ENCODE peak calls at places on chromosome 7, in seven cellular contexts. One of them, this sample, is unnamed.

GRCh38 chr7:40680657-40681056 is 545.9 kb downstream of the SUGCT start:
- DNase-seq in IMR-90: no peak
- DNase-seq in trophoblast cell: peak; percentile 52
- DNase-seq in H9: no peak
- DNase-seq in H1: no peak
- DNase-seq in mesendoderm: peak; percentile 79
- DNase-seq in neuronal stem cell: peak; percentile 9
- DNase-seq in this sample: no peak

GRCh38 chr7:46847126-46847525 is 734.8 kb downstream of the TNS3 start:
- DNase-seq in mesendoderm: no peak
- DNase-seq in IMR-90: peak; percentile 26
- DNase-seq in neuronal stem cell: no peak
- DNase-seq in H1: no peak
- DNase-seq in H9: no peak
- DNase-seq in trophoblast cell: no peak
- DNase-seq in this sample: peak; percentile 43

GRCh38 chr7:141354251-141354650 is 197.0 kb upstream of the AGK start:
- DNase-seq in trophoblast cell: no peak
- DNase-seq in H9: no peak
- DNase-seq in IMR-90: peak; percentile 8
- DNase-seq in H1: no peak
- DNase-seq in mesendoderm: no peak
- DNase-seq in neuronal stem cell: no peak
- DNase-seq in this sample: no peak

GRCh38 chr7:77454802-77455201 is 38.7 kb upstream of the GSAP start:
- DNase-seq in IMR-90: no peak
- DNase-seq in trophoblast cell: no peak
- DNase-seq in H9: no peak
- DNase-seq in H1: no peak
- DNase-seq in mesendoderm: no peak
- DNase-seq in neuronal stem cell: no peak
- DNase-seq in this sample: peak; percentile 19

GRCh38 chr7:14385074-14385473 is 395.6 kb upstream of the ETV1 start:
- DNase-seq in trophoblast cell: no peak
- DNase-seq in neuronal stem cell: no peak
- DNase-seq in mesendoderm: no peak
- DNase-seq in H9: no peak
- DNase-seq in IMR-90: peak; percentile 34
- DNase-seq in H1: no peak
- DNase-seq in this sample: no peak

GRCh38 chr7:30254717-30255095 is 29.7 kb upstream of the ZNRF2 start:
- DNase-seq in IMR-90: no peak
- DNase-seq in H1: no peak
- DNase-seq in H9: no peak
- DNase-seq in neuronal stem cell: no peak
- DNase-seq in mesendoderm: no peak
- DNase-seq in trophoblast cell: no peak
- DNase-seq in this sample: no peak

GRCh38 chr7:113404245-113404644 is 285.9 kb upstream of the SMIM30 start:
- DNase-seq in neuronal stem cell: peak; percentile 18
- DNase-seq in H9: peak; percentile 35
- DNase-seq in mesendoderm: peak; percentile 65
- DNase-seq in trophoblast cell: peak; percentile 39
- DNase-seq in IMR-90: no peak
- DNase-seq in H1: peak; percentile 13
- DNase-seq in this sample: no peak

GRCh38 chr7:137287651-137288258 is 55.8 kb downstream of the PTN start:
- DNase-seq in H9: no peak
- DNase-seq in IMR-90: peak; percentile 12
- DNase-seq in mesendoderm: peak; percentile 24
- DNase-seq in neuronal stem cell: no peak
- DNase-seq in H1: no peak
- DNase-seq in trophoblast cell: peak; percentile 23
- DNase-seq in this sample: peak; percentile 9

GRCh38 chr7:12923971-12924370 is 236.5 kb downstream of the ARL4A start:
- DNase-seq in neuronal stem cell: no peak
- DNase-seq in mesendoderm: peak; percentile 24
- DNase-seq in trophoblast cell: peak; percentile 94
- DNase-seq in H1: no peak
- DNase-seq in IMR-90: peak; percentile 10
- DNase-seq in H9: no peak
- DNase-seq in this sample: no peak

GRCh38 chr7:139976838-139977656 is 85.7 kb downstream of the PARP12 start:
- DNase-seq in H1: no peak
- DNase-seq in neuronal stem cell: no peak
- DNase-seq in mesendoderm: no peak
- DNase-seq in H9: no peak
- DNase-seq in IMR-90: no peak
- DNase-seq in trophoblast cell: no peak
- DNase-seq in this sample: no peak

GRCh38 chr7:117273325-117274292 is 49.2 kb downstream of the WNT2 start:
- DNase-seq in trophoblast cell: peak; percentile 7
- DNase-seq in IMR-90: no peak
- DNase-seq in H1: no peak
- DNase-seq in H9: no peak
- DNase-seq in mesendoderm: no peak
- DNase-seq in neuronal stem cell: no peak
- DNase-seq in this sample: no peak

GRCh38 chr7:102132209-102132752 is 154.4 kb upstream of the SH2B2 start:
- DNase-seq in H1: no peak
- DNase-seq in mesendoderm: no peak
- DNase-seq in trophoblast cell: peak; percentile 89
- DNase-seq in H9: no peak
- DNase-seq in IMR-90: no peak
- DNase-seq in neuronal stem cell: no peak
- DNase-seq in this sample: no peak

GRCh38 chr7:13414661-13415105 is 574.8 kb downstream of the ETV1 start:
- DNase-seq in H1: no peak
- DNase-seq in neuronal stem cell: no peak
- DNase-seq in mesendoderm: peak; percentile 1
- DNase-seq in H9: no peak
- DNase-seq in IMR-90: no peak
- DNase-seq in trophoblast cell: no peak
- DNase-seq in this sample: no peak

GRCh38 chr7:3537210-3537875 is 236.3 kb downstream of the SDK1 start:
- DNase-seq in trophoblast cell: no peak
- DNase-seq in IMR-90: peak; percentile 80
- DNase-seq in mesendoderm: no peak
- DNase-seq in neuronal stem cell: no peak
- DNase-seq in H9: no peak
- DNase-seq in H1: no peak
- DNase-seq in this sample: peak; percentile 66

GRCh38 chr7:151785681-151785965 is 91.3 kb downstream of the PRKAG2 start:
- DNase-seq in mesendoderm: no peak
- DNase-seq in IMR-90: no peak
- DNase-seq in trophoblast cell: no peak
- DNase-seq in neuronal stem cell: no peak
- DNase-seq in H1: no peak
- DNase-seq in H9: no peak
- DNase-seq in this sample: no peak

GRCh38 chr7:128425851-128426250 is 16.1 kb upstream of the IMPDH1 start:
- DNase-seq in H9: peak; percentile 74
- DNase-seq in neuronal stem cell: peak; percentile 69
- DNase-seq in mesendoderm: peak; percentile 70
- DNase-seq in H1: no peak
- DNase-seq in trophoblast cell: peak; percentile 83
- DNase-seq in IMR-90: peak; percentile 52
- DNase-seq in this sample: peak; percentile 63

GRCh38 chr7:49660976-49661375 is 112.5 kb upstream of the VWC2 start:
- DNase-seq in neuronal stem cell: no peak
- DNase-seq in trophoblast cell: no peak
- DNase-seq in H1: no peak
- DNase-seq in mesendoderm: no peak
- DNase-seq in H9: no peak
- DNase-seq in IMR-90: no peak
- DNase-seq in this sample: no peak
- H2BK5ac ChIP-seq in neuronal stem cell: no peak overlapping the region
- H2BK5ac ChIP-seq in trophoblast cell: no peak overlapping the region
- H2BK5ac ChIP-seq in H1: no peak overlapping the region
- H2BK5ac ChIP-seq in mesendoderm: no peak overlapping the region
- H2BK5ac ChIP-seq in H9: no peak overlapping the region
- H2BK5ac ChIP-seq in IMR-90: no peak overlapping the region
- H2BK5ac ChIP-seq in this sample: no peak overlapping the region

GRCh38 chr7:150553163-150553562 is 14.0 kb upstream of the GIMAP4 start:
- DNase-seq in trophoblast cell: no peak
- DNase-seq in H9: no peak
- DNase-seq in IMR-90: no peak
- DNase-seq in H1: no peak
- DNase-seq in neuronal stem cell: no peak
- DNase-seq in mesendoderm: no peak
- DNase-seq in this sample: no peak

GRCh38 chr7:150560486-150560885 is 6.7 kb upstream of the GIMAP4 start:
- DNase-seq in IMR-90: no peak
- DNase-seq in H9: no peak
- DNase-seq in trophoblast cell: no peak
- DNase-seq in H1: no peak
- DNase-seq in mesendoderm: no peak
- DNase-seq in neuronal stem cell: no peak
- DNase-seq in this sample: no peak

GRCh38 chr7:150556521-150557138 is 10.6 kb upstream of the GIMAP4 start:
- DNase-seq in H1: no peak
- DNase-seq in neuronal stem cell: no peak
- DNase-seq in mesendoderm: no peak
- DNase-seq in IMR-90: no peak
- DNase-seq in trophoblast cell: no peak
- DNase-seq in H9: no peak
- DNase-seq in this sample: no peak
- H2BK5ac ChIP-seq in H1: no peak overlapping the region
- H2BK5ac ChIP-seq in neuronal stem cell: no peak overlapping the region
- H2BK5ac ChIP-seq in mesendoderm: no peak overlapping the region
- H2BK5ac ChIP-seq in IMR-90: no peak overlapping the region
- H2BK5ac ChIP-seq in trophoblast cell: no peak overlapping the region
- H2BK5ac ChIP-seq in H9: no peak overlapping the region
- H2BK5ac ChIP-seq in this sample: no peak overlapping the region

GRCh38 chr7:39458346-39458745 is 107.9 kb upstream of the YAE1 start:
- DNase-seq in H1: no peak
- DNase-seq in H9: no peak
- DNase-seq in mesendoderm: no peak
- DNase-seq in neuronal stem cell: no peak
- DNase-seq in trophoblast cell: peak; percentile 22
- DNase-seq in IMR-90: no peak
- DNase-seq in this sample: no peak
- H2BK5ac ChIP-seq in H1: no peak overlapping the region
- H2BK5ac ChIP-seq in H9: no peak overlapping the region
- H2BK5ac ChIP-seq in mesendoderm: no peak overlapping the region
- H2BK5ac ChIP-seq in neuronal stem cell: no peak overlapping the region
- H2BK5ac ChIP-seq in trophoblast cell: no peak overlapping the region
- H2BK5ac ChIP-seq in IMR-90: no peak overlapping the region
- H2BK5ac ChIP-seq in this sample: no peak overlapping the region

DNA sequence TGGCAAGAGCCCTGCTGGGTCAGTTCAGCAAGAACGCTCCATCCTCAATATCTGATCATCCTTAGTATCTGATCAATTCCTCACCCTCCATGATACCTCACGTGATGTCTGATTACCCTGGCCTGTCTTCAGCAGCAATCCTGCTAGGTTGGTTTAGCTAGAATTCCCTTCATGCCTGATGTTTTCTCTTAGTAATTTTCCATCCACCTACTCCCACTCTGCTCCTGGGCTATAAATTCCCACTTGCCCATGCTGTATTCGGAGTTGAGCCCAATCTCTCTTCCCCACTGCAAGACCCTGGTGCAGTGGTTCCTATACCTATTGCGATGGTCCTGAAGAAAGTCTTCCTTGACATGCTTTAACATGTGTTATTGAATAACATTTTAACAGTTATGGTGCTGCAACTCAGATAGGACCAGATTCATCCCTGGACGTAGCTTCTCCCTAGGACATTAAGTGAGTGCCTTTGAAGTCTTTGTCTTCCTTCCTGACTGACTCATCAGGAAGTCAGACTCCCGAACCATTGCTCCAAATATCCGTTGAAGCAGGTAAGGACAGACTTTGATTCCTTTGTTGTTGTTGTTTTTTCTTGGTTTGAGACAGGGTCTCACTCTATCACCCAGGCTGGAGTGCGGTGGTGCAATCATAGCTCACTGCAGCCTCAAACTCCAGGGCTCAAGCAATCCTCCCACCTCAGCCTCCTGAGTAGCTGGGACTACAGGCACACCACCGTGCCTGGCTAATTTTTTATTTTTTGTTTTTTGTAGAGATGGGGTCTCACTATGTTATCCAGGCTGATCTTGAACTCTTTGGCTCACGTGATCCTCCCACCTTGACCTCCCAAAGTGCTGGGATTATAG is 29.4 kb upstream of the CLDN3 start:
- DNase-seq in trophoblast cell: peak; percentile 89
- DNase-seq in IMR-90: no peak
- DNase-seq in H9: peak; percentile 16
- DNase-seq in H1: no peak
- DNase-seq in neuronal stem cell: no peak
- DNase-seq in mesendoderm: peak; percentile 46
- DNase-seq in this sample: no peak
- H2BK5ac ChIP-seq in trophoblast cell: no peak overlapping the region
- H2BK5ac ChIP-seq in IMR-90: no peak overlapping the region
- H2BK5ac ChIP-seq in H9: no peak overlapping the region
- H2BK5ac ChIP-seq in H1: no peak overlapping the region
- H2BK5ac ChIP-seq in neuronal stem cell: no peak overlapping the region
- H2BK5ac ChIP-seq in mesendoderm: no peak overlapping the region
- H2BK5ac ChIP-seq in this sample: no peak overlapping the region

GRCh38 chr7:87852306-87852705 is 23.9 kb downstream of the SLC25A40 start:
- DNase-seq in IMR-90: no peak
- DNase-seq in trophoblast cell: no peak
- DNase-seq in H1: no peak
- DNase-seq in mesendoderm: no peak
- DNase-seq in H9: no peak
- DNase-seq in neuronal stem cell: no peak
- DNase-seq in this sample: no peak

GRCh38 chr7:87853237-87853864 is 22.8 kb downstream of the SLC25A40 start:
- DNase-seq in mesendoderm: no peak
- DNase-seq in H9: no peak
- DNase-seq in trophoblast cell: peak; percentile 47
- DNase-seq in IMR-90: peak; percentile 43
- DNase-seq in neuronal stem cell: no peak
- DNase-seq in H1: no peak
- DNase-seq in this sample: peak; percentile 11

DNA sequence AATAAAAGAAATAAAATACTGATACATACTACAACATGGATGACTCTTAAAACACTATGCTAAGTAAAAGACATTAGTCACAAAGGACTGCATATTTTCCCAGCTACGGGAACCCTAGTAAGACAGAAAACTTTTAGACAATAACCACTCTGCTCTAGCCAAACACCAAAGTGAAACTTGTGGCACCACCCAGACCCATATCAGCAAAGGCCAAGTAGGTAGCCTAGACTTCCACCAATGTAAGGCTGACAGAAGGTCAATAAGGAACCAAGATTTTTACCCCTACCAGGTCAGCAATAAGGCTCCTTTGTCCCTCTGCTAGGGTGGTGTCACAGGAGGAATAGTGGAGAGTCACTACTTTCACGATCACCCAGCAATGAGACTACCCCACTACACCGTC is 24.9 kb downstream of the SLC25A40 start:
- DNase-seq in mesendoderm: no peak
- DNase-seq in trophoblast cell: no peak
- DNase-seq in neuronal stem cell: no peak
- DNase-seq in H9: no peak
- DNase-seq in H1: no peak
- DNase-seq in IMR-90: peak; percentile 27
- DNase-seq in this sample: no peak
- H2BK5ac ChIP-seq in mesendoderm: no peak overlapping the region
- H2BK5ac ChIP-seq in trophoblast cell: no peak overlapping the region
- H2BK5ac ChIP-seq in neuronal stem cell: no peak overlapping the region
- H2BK5ac ChIP-seq in H9: no peak overlapping the region
- H2BK5ac ChIP-seq in H1: no peak overlapping the region
- H2BK5ac ChIP-seq in IMR-90: peak overlapping the region; percentile 21
- H2BK5ac ChIP-seq in this sample: no peak overlapping the region

This sample was measured in mesenchymal stem cell.